ENCODE peak calls at places on chromosome 5, in five cellular contexts. W, N, G, R and C are unnamed samples.

GRCh38 chr5:132474131-132474723 is 16.3 kb downstream of the IRF1 start:
- DNase-seq in R (no peak), G (no peak), W (peak; percentile 36), N (no peak), C (no peak)

GRCh38 chr5:119395080-119395836 is 39.4 kb downstream of the TNFAIP8 start:
- DNase-seq in R (no peak), N (no peak), G (no peak), W (no peak), C (no peak)

GRCh38 chr5:44619875-44620610 is 188.7 kb upstream of the MRPS30 start:
- DNase-seq in R (no peak), G (no peak), N (no peak), W (no peak), C (no peak)

GRCh38 chr5:114822885-114823284 is 346.8 kb downstream of the TRIM36 start:
- DNase-seq in W (no peak), G (no peak), N (no peak), R (no peak), C (no peak)

GRCh38 chr5:150641006-150641570 is 628 bp downstream of the SYNPO start:
- DNase-seq in R (no peak), N (no peak), W (no peak), G (peak; percentile 85), C (no peak)

GRCh38 chr5:73816656-73817420 is 190.8 kb downstream of the ARHGEF28 start:
- DNase-seq in N (no peak), W (no peak), G (no peak), R (no peak), C (no peak)

GRCh38 chr5:53944981-53945380 is 365.4 kb downstream of the ARL15 start:
- DNase-seq in W (no peak), R (no peak), N (no peak), G (no peak), C (no peak)

GRCh38 chr5:180636403-180637075 is 12.9 kb downstream of the FLT4 start:
- DNase-seq in G (no peak), N (no peak), R (peak; percentile 39), W (peak; percentile 30), C (no peak)

GRCh38 chr5:10118150-10118549 is 131.5 kb downstream of the ATPSCKMT start:
- DNase-seq in R (no peak), N (no peak), G (no peak), W (no peak), C (no peak)

GRCh38 chr5:171825046-171825445 is 39.4 kb downstream of the SMIM23 start:
- DNase-seq in G (no peak), N (no peak), R (no peak), W (no peak), C (no peak)

DNA sequence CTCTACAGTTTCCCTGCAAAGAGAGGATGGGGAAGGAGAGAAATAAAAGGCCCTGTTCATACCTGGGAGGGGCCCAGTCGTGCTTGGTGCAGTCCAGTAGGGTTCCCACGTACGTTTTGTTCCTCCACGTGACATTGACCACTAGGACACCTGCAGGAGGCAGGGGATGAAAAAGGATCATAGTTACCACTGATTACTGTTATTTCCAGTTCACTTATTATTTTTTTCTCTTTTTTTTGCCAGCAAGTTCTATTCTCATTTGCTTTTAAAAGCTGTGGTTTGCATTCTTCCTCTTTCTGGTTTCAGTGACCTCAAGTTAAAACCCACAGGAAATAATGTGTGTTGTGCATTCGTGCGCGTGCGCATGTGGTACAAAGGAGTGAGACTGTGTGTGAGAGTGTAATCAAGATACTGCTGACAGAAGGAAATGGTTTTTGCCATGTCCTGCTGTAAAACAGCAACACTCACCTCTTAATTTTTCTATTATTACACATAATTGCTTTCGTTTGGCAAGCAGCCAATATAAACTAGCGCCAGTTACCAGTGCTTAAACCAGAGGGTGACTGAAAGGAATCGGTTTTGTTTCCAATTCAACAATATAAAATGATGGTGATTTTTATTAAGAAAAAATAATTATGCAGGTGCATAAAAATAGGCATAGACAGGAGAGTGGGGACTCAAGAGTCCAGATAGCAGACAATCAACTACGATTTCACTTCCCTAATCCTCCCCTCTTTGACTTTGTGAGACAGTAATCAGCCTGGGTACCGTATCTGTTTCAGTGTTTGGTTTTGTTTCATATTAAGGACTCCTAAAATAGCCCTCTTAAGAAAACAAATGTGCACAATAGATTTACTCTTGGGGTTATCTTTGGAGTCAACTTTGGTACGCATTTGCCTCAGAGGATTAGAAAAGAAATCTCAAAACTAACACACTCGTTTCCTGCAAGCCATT is 96.6 kb downstream of the ZNF608 start:
- DNase-seq in R (peak; percentile 90), W (peak; percentile 94), N (no peak), G (peak; percentile 74), C (peak; percentile 79)
- H3K4me3 ChIP-seq in R (peak overlapping the region; percentile 27), W (no peak overlapping the region), N (no peak overlapping the region), G (no peak overlapping the region), C (no peak overlapping the region)

GRCh38 chr5:39140558-39141168 is 66.5 kb upstream of the RICTOR start:
- DNase-seq in R (no peak), N (no peak), G (no peak), W (no peak), C (no peak)

GRCh38 chr5:39138182-39138487 is 63.9 kb upstream of the RICTOR start:
- DNase-seq in N (no peak), G (no peak), W (no peak), R (no peak), C (no peak)

GRCh38 chr5:39137391-39138181 is 63.4 kb upstream of the RICTOR start:
- DNase-seq in R (no peak), G (no peak), N (no peak), W (no peak), C (no peak)

DNA sequence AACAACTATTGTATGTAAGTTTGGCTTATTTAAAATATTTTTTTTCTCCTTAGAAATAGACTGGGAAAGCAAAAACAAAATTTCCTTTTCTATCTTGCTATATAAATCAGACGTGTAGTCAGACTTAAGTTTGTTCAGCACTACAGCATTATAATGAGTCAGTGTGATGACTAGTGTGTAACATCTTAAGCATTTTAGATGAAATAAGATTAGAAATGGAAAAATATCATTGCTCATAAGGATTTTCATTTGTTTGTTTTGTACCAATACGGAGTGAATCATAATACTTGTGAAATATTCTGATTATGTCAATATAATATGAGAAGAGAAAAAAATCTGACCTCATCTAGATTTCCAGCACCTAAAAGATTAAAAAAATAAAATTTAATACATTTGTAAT is 64.7 kb upstream of the RICTOR start:
- DNase-seq in G (no peak), N (no peak), W (no peak), R (no peak), C (no peak)
- H3K36me3 ChIP-seq in G (no peaks in the 10 kb centered on the region), N (no peaks in the 10 kb centered on the region), W (no peaks in the 10 kb centered on the region), R (peaks cover 5% of the 10 kb centered on the region), C (peaks cover 31% of the 10 kb centered on the region)

GRCh38 chr5:159034083-159034824 is 65.5 kb downstream of the EBF1 start:
- DNase-seq in W (no peak), N (no peak), G (no peak), R (no peak), C (no peak)
- H3K4me3 ChIP-seq in W (no peak overlapping the region), N (no peak overlapping the region), G (no peak overlapping the region), R (no peak overlapping the region), C (no peak overlapping the region)

GRCh38 chr5:151739939-151740335 is 18.5 kb downstream of the ATOX1 start:
- DNase-seq in W (no peak), R (no peak), N (no peak), G (no peak), C (no peak)
- H3K36me3 ChIP-seq in W (peaks cover 6% of the 10 kb centered on the region), R (peaks cover 35% of the 10 kb centered on the region), N (peaks cover 4% of the 10 kb centered on the region), G (no peaks in the 10 kb centered on the region), C (peaks cover 16% of the 10 kb centered on the region)

GRCh38 chr5:37837101-37838032 is 2.5 kb downstream of the GDNF start:
- DNase-seq in G (peak; percentile 85), W (peak; percentile 71), N (peak; percentile 69), R (peak; percentile 73), C (peak; percentile 5)
- H3K4me3 ChIP-seq in G (peak overlapping the region; percentile 32), W (no peak overlapping the region), N (peak overlapping the region; percentile 61), R (peak overlapping the region; percentile 35), C (no peak overlapping the region)

GRCh38 chr5:14490309-14490711 is 91.3 kb upstream of the OTULINL start:
- DNase-seq in N (no peak), R (peak; percentile 79), G (no peak), W (no peak), C (no peak)
- H3K36me3 ChIP-seq in N (peaks cover 11% of the 10 kb centered on the region), R (peaks cover 93% of the 10 kb centered on the region), G (peaks cover 77% of the 10 kb centered on the region), W (peaks cover 86% of the 10 kb centered on the region), C (no peaks in the 10 kb centered on the region)

DNA sequence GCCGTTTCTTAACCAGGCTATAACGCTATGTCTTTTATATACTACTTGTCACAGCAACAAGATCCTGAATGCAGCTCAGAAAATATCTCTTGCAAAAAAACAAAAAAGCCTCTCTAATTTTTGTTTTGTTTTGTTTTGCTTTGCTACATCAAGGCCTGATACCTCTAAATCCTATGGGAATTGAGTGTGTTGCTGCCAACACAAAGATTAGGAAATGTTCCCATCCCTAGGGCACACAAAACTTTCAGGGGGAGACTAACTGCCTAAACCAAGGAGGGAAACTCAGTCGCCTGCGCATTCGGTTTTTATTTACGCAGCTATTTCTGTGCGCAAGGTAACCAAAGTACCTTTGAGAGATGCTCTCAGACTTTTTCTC is 1.7 kb downstream of the SSBP2 start:
- DNase-seq in G (no peak), W (no peak), R (no peak), N (no peak), C (no peak)
- H3K4me3 ChIP-seq in G (peak overlapping the region; percentile 86), W (peak overlapping the region; percentile 93), R (peak overlapping the region; percentile 70), N (peak overlapping the region; percentile 76), C (peak overlapping the region; percentile 56)